ENCODE peak calls at places on chromosomes 16 and 17, in four cellular contexts. Q is HCT116, V is K562, A is H1. T is an unnamed sample.

GRCh38 chr17:10785295-10785694 is 18.6 kb downstream of the TMEM238L start:
- DNase-seq in Q (no peak), V (no peak), A (no peak), T (no peak)

GRCh38 chr16:9402293-9402865 is 310.9 kb downstream of the HAPSTR1 start:
- DNase-seq in Q (no peak), V (no peak), A (no peak), T (no peak)

GRCh38 chr17:65627108-65627507 is 65.7 kb upstream of the AXIN2 start:
- DNase-seq in Q (no peak), V (no peak), A (no peak), T (no peak)

GRCh38 chr17:34236341-34236892 is 18.7 kb upstream of the CCL2 start:
- DNase-seq in Q (no peak), V (no peak), A (no peak), T (no peak)

GRCh38 chr16:19515765-19516164 is 6.1 kb downstream of the GDE1 start:
- DNase-seq in Q (no peak), V (no peak), A (no peak), T (no peak)

GRCh38 chr17:66662496-66662895 is 172.4 kb upstream of the CACNG5 start:
- DNase-seq in Q (no peak), V (no peak), A (no peak), T (no peak)

GRCh38 chr16:18958621-18959578 is 24.8 kb upstream of the TMC7 start:
- DNase-seq in Q (no peak), V (no peak), A (no peak), T (no peak)

GRCh38 chr16:21194771-21195301 is 16.5 kb downstream of the ZP2 start:
- DNase-seq in Q (no peak), V (no peak), A (no peak), T (no peak)

GRCh38 chr17:34614698-34615097 is 35.3 kb downstream of the TMEM132E start:
- DNase-seq in Q (no peak), V (no peak), A (no peak), T (no peak)

GRCh38 chr17:59493867-59494266 is 71.5 kb upstream of the DHX40 start:
- DNase-seq in Q (no peak), V (no peak), A (no peak), T (no peak)

GRCh38 chr17:65057520-65058075 is 1.1 kb upstream of the GNA13 start:
- DNase-seq in Q (no peak), V (no peak), A (no peak), T (no peak)

GRCh38 chr17:70144260-70144846 is 25.0 kb upstream of the KCNJ2 start:
- DNase-seq in Q (peak; percentile 12), V (no peak), A (no peak), T (no peak)
- TF ChIP-seq EGR1 in Q (no peak), V (no peak), A (no peak), T (no peak)

DNA sequence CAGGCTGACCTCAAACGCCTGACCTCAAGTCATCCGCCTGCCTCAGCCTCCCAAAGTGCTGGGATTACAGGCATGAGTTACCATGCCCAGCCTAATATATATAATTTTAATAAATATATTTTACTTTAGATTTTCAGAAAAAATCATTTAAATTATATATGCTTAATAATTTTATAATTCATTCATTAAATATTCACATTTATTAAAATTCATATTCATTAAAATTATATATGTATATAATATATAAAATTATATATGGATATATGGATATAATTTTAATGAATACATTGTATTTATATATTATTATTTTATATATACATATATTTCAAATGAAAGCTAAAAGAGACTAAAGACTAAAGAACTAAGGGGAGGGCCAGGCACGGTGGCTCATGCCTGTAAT is 29.4 kb downstream of the COPRS start:
- DNase-seq in Q (no peak), V (no peak), A (no peak), T (no peak)
- TF ChIP-seq POLR2A in Q (no peak), V (no peak), A (no peak), T (no peak)

DNA sequence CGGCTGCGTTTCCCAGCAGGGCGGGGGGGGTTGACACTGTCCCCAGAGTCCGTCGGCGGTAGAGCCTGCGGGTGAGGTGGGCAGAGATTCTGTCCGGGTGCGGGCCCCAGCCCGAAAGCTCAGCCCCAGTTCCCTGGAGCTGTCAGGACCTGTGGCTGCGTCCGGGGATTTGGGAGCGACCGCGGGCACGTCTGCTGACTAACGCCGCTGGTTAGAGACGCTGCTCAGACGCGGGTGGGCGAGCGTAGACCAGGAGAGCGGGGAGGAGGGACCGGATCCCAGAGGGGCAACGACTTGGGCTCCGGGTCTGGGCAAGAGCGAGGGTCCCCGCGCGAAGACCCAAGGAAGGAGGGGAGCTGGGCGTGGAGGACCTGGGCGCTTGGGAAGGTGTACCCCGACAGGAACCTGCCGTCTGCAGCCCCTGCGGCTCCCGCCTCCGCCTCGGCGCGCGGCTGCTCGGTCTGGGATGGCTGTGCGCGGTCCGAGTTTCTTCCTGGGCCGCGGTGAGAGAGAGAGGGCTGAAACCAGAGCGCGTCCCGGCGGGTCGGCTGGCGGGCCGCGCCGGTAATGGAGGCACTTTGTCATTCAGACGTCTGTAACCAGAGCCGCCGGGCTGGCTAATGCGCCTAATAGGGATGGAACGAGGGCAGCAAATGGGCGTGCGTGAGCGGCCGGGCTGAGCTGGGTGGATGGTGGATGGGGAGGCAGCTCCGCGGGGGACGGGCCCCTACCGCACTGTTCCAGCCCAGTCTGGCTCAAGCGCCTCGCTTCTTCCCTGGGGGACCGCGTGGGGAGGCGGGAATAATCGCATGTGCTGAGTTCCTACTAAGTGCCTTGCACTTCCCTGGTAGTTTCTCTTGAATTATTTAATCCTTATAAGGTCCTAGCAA is 2.3 kb downstream of the NGFR start:
- DNase-seq in Q (no peak), V (no peak), A (no peak), T (no peak)
- H2AFZ ChIP-seq in Q (no peak overlapping the region), V (no peak overlapping the region), A (no peak overlapping the region), T (no peak overlapping the region)

GRCh38 chr17:58402679-58403078 is 14.7 kb downstream of the RNF43 start:
- DNase-seq in Q (peak; percentile 66), V (no peak), A (no peak), T (no peak)
- TF ChIP-seq EGR1 in Q (no peak), V (no peak), A (no peak), T (no peak)

GRCh38 chr16:1825381-1825863 is 1.2 kb downstream of the HAGH start:
- DNase-seq in Q (no peak), V (no peak), A (no peak), T (no peak)

GRCh38 chr16:1825864-1826690 is 548 bp downstream of the HAGH start:
- DNase-seq in Q (no peak), V (no peak), A (no peak), T (no peak)

GRCh38 chr16:1823821-1824220 is 2.8 kb downstream of the HAGH start:
- DNase-seq in Q (no peak), V (peak; percentile 47), A (no peak), T (no peak)

GRCh38 chr16:1828645-1829410 is 1.8 kb downstream of the FAHD1 start:
- DNase-seq in Q (no peak), V (no peak), A (no peak), T (no peak)

GRCh38 chr16:1826691-1827573 is at the start of the genes FAHD1 and HAGH:
- DNase-seq in Q (peak; percentile 89), V (peak; percentile 100), A (peak; percentile 83), T (peak; percentile 66)
- TF ChIP-seq POLR2A in Q (peak; percentile 24), V (peak; percentile 72), A (peak; percentile 73), T (peak; percentile 84)

DNA sequence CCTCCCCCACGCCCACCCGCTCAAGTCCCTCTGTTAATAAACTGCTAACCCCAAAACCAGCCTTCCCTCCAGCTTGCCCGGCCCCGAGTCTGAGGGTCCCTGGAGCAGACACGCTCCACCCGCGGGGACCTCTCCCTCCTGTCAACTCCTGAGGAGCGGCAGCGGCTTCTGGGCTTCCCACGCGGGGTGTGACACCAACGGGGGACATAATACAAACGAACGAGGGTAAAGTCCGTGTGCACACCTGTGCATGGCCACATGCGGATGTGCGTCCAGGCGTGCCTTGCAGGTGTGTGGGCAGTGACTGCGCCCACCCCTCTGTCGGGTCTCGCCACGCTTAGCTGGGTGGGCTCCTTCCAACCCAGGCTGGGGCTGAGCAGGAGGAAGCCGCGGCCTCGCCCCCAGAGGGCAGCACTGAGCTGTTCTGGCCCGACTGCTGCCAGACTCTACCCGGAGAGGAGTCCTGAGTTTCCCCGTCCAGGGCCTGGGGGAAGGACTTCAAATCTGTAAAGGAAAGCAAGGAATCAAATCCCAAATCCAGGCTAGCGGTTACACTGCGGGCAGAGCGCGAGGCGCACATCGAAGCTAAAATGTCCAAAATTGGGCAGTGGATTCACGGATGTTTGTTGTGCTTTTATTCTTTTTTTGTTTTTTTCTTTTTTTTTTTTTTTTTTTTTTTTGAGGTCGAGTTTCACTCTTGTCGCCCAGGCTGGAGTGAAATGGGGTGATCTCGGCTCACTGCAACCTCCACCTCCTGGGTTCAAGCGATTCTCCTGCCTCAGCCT is 24.2 kb upstream of the KRT17 start:
- DNase-seq in Q (peak; percentile 77), V (peak; percentile 86), A (peak; percentile 74), T (no peak)
- H2AFZ ChIP-seq in Q (peak overlapping the region; percentile 83), V (peak overlapping the region; percentile 89), A (peak overlapping the region; percentile 52), T (peak overlapping the region; percentile 92)

DNA sequence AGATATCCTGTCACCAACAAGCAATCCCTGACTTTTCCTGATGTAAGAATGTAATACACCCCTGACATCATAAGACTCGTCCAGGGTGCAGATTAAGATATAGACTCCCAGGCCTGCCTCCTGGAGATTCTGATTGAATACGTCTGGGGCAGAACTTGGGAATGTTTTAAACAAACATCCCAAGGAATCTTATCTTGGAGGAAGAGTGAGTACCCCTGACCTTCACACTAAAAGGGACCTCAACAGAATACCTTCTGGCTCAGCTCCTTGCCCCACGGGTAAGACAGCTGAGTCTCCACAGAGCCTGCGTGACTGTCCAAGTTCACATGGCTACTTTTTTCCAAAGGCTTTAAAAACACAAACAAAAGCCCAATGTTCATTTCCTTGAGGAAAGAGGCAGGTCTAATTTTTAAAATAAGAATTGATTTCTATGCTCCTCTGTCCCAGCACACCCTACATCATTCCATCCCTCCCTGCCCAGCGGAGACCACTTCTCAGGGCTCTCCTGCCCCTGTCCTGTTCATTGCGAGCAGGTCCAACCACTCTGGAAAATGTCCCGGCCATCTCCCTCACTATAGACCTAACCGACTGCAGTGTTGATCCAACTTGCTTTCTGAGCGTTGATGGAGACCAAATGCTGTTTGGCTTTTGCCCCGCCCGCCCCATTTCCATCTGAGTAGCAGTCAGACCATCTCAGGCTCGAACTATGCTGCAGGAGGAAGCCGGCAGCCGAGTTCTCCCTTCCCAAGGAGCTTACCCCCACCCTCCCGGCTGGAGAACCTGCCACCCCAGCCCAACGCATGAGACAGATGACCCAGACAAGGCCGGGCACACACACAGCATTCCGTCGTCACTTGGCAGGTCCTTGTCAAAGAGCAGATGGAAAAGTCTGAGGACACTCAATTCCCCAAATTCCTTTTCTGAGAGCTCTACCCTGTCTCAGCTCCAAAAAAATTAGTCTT is 44.1 kb upstream of the MYH10 start:
- DNase-seq in Q (no peak), V (no peak), A (no peak), T (no peak)
- TF ChIP-seq EGR1 in Q (no peak), V (no peak), A (no peak), T (no peak)

GRCh38 chr17:19237389-19238166 is 412 bp downstream of the EPN2 start:
- DNase-seq in Q (no peak), V (peak; percentile 25), A (no peak), T (no peak)
- TF ChIP-seq POLR2A in Q (no peak), V (peak; percentile 61), A (peak; percentile 49), T (peak; percentile 48)

GRCh38 chr17:38465420-38466345 is 37.4 kb downstream of the ARHGAP23 start:
- DNase-seq in Q (no peak), V (peak; percentile 10), A (no peak), T (no peak)

GRCh38 chr17:38466346-38467315 is 38.4 kb downstream of the ARHGAP23 start:
- DNase-seq in Q (no peak), V (no peak), A (no peak), T (no peak)

GRCh38 chr17:38463451-38463858 is 35.2 kb downstream of the ARHGAP23 start:
- DNase-seq in Q (no peak), V (no peak), A (no peak), T (no peak)

GRCh38 chr17:38464251-38464722 is 36.0 kb downstream of the ARHGAP23 start:
- DNase-seq in Q (no peak), V (peak; percentile 6), A (no peak), T (no peak)

GRCh38 chr17:38464723-38465419 is 36.6 kb downstream of the ARHGAP23 start:
- DNase-seq in Q (peak; percentile 64), V (peak; percentile 79), A (no peak), T (no peak)
- H2AFZ ChIP-seq in Q (no peak overlapping the region), V (peak overlapping the region; percentile 21), A (no peak overlapping the region), T (no peak overlapping the region)

T was measured in GM12878.